ENCODE peak calls at places on chromosomes 2 and 18, in four cellular contexts. A, H, N and U are unnamed samples.

GRCh38 chr18:56423626-56424025 is 214.8 kb downstream of the TXNL1 start:
- DNase-seq in N (no peak), H (no peak), A (no peak), U (no peak)

GRCh38 chr2:127619901-127620705 is 25.9 kb upstream of the GPR17 start:
- DNase-seq in H (peak; percentile 29), A (no peak), N (no peak), U (no peak)

GRCh38 chr2:1518891-1519530 is 105.7 kb downstream of the TPO start:
- DNase-seq in H (no peak), A (no peak), N (no peak), U (no peak)

GRCh38 chr2:150207979-150208378 is 279.5 kb downstream of the RND3 start:
- DNase-seq in A (no peak), H (peak; percentile 7), N (no peak), U (no peak)

GRCh38 chr2:121999273-121999672 is 243.8 kb downstream of the TSN start:
- DNase-seq in N (peak; percentile 11), A (no peak), H (peak; percentile 82), U (no peak)

GRCh38 chr18:5662586-5663090 is 118.8 kb upstream of the EPB41L3 start:
- DNase-seq in H (no peak), N (no peak), A (no peak), U (peak; percentile 33)

GRCh38 chr18:31857516-31858106 is 85.3 kb downstream of the TRAPPC8 start:
- DNase-seq in N (no peak), A (no peak), H (no peak), U (no peak)

GRCh38 chr2:174125151-174125550 is 123.2 kb downstream of the OLA1 start:
- DNase-seq in A (no peak), H (no peak), N (no peak), U (no peak)

GRCh38 chr2:100964222-100964621 is 37.9 kb upstream of the RPL31 start:
- DNase-seq in A (no peak), N (no peak), H (no peak), U (no peak)

GRCh38 chr18:69854455-69854854 is 93.2 kb downstream of the CD226 start:
- DNase-seq in H (no peak), A (no peak), N (no peak), U (no peak)

GRCh38 chr2:80476535-80477117 is 172.1 kb upstream of the LRRTM1 start:
- DNase-seq in A (no peak), N (no peak), H (peak; percentile 8), U (no peak)

GRCh38 chr18:36640005-36640952 is 188.5 kb downstream of the TPGS2 start:
- DNase-seq in A (no peak), N (no peak), H (no peak), U (no peak)

GRCh38 chr2:22360735-22361374 is 1024.1 kb upstream of the KLHL29 start:
- DNase-seq in A (no peak), N (no peak), H (no peak), U (peak; percentile 29)

GRCh38 chr2:219178377-219179175 is 501 bp downstream of the RETREG2 start:
- DNase-seq in H (peak; percentile 81), A (peak; percentile 76), N (peak; percentile 28), U (no peak)

GRCh38 chr2:231919341-231920035 is 6.7 kb downstream of the NPPC start:
- DNase-seq in H (no peak), A (no peak), N (no peak), U (no peak)

GRCh38 chr18:43396266-43396665 is 119.0 kb upstream of the SYT4 start:
- DNase-seq in N (no peak), A (no peak), H (peak; percentile 10), U (no peak)

GRCh38 chr18:58387716-58388115 is 241.2 kb downstream of the ALPK2 start:
- DNase-seq in H (no peak), N (no peak), A (no peak), U (no peak)

GRCh38 chr2:82538590-82538989 is 1920.5 kb downstream of the SUCLG1 start:
- DNase-seq in N (no peak), H (no peak), A (no peak), U (no peak)

GRCh38 chr2:25165992-25166618 is 2.3 kb downstream of the POMC start:
- DNase-seq in H (peak; percentile 73), A (peak; percentile 68), N (no peak), U (no peak)

GRCh38 chr2:120864981-120865380 is 129.3 kb downstream of the GLI2 start:
- DNase-seq in N (no peak), A (no peak), H (no peak), U (no peak)

GRCh38 chr18:63096327-63096874 is 223.2 kb downstream of the BCL2 start:
- DNase-seq in H (no peak), N (no peak), A (no peak), U (no peak)

GRCh38 chr2:215668329-215668728 is 232.5 kb upstream of the FN1 start:
- DNase-seq in H (no peak), A (no peak), N (peak; percentile 38), U (no peak)

GRCh38 chr2:170850251-170850650 is 33.6 kb downstream of the GAD1 start:
- DNase-seq in N (no peak), A (no peak), H (no peak), U (no peak)

DNA sequence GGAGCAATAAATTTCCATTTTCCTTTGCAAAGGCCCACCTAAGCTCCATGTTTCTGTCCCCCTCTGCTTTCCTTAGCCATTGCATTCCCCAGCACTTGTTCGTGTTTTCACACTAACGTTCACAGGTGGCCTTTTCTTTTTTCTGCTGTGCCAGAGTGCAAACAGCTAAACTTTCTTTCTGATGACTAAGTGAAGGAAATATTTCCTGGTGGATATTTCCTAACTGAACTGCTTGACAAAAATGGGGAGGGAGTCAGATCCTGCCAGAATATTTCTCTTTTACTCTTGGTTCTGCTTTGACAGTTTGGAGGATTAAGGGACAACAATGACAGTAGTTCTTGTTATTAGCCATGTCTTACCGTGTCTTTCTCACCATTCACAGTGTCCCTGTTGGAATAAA is 344.0 kb downstream of the ARHGAP15 start:
- DNase-seq in N (peak; percentile 62), H (no peak), A (no peak), U (no peak)
- H3K4me3 ChIP-seq in N (no peak overlapping the region), H (no peak overlapping the region), A (no peak overlapping the region), U (no peak overlapping the region)

GRCh38 chr2:239822146-239822945 is 202.8 kb downstream of the NDUFA10 start:
- DNase-seq in H (no peak), A (no peak), N (no peak), U (no peak)

GRCh38 chr2:239826376-239826775 is 198.8 kb downstream of the NDUFA10 start:
- DNase-seq in A (no peak), H (no peak), N (no peak), U (no peak)

GRCh38 chr2:239825705-239825979 is 199.5 kb downstream of the NDUFA10 start:
- DNase-seq in H (peak; percentile 3), N (no peak), A (no peak), U (no peak)

GRCh38 chr2:239824866-239825704 is 200.1 kb downstream of the NDUFA10 start:
- DNase-seq in A (no peak), N (no peak), H (peak; percentile 2), U (no peak)

DNA sequence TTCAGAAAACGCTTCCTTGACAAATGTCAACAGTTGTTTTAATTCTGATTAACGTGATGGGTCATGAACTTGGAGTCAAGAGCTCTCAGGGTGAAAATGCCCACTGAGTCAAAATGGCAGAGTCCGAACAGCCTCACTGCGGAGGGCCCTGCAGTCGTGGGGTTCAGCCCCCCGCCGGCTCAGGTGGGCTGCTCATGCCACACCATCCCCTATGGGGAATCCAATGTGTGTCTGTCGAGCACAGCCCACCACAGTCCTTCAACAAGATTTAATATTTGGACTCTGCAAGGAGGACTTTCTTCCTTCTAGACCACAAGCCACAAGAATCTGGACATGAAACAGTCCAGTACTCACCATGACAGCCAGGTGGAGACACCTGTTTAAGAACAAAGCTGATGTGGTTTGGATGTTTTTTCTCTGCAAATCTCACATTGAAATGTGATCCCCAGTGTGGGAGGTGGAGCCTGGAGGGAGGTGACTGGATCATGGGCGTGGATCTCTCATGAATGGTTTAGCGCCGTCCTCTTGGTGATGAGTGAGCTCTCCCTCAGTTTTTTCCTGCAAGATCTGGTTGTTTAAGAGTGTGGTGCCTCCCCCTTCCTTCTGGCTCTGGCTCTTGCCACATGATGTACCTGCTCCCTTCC is 201.0 kb downstream of the NDUFA10 start:
- DNase-seq in A (no peak), H (peak; percentile 11), N (no peak), U (no peak)
- TF ChIP-seq CTCF in A (no peak), H (no peak), N (no peak), U (peak; percentile 19)

GRCh38 chr2:45984896-45985488 is 312.2 kb upstream of the EPAS1 start:
- DNase-seq in H (no peak), A (no peak), N (no peak), U (no peak)

GRCh38 chr2:45983213-45983612 is 314.0 kb upstream of the EPAS1 start:
- DNase-seq in N (no peak), A (no peak), H (no peak), U (no peak)

GRCh38 chr2:45986509-45986908 is 310.7 kb upstream of the EPAS1 start:
- DNase-seq in N (no peak), A (no peak), H (no peak), U (no peak)

GRCh38 chr2:45982096-45982495 is 315.1 kb upstream of the EPAS1 start:
- DNase-seq in N (no peak), A (no peak), H (no peak), U (no peak)

DNA sequence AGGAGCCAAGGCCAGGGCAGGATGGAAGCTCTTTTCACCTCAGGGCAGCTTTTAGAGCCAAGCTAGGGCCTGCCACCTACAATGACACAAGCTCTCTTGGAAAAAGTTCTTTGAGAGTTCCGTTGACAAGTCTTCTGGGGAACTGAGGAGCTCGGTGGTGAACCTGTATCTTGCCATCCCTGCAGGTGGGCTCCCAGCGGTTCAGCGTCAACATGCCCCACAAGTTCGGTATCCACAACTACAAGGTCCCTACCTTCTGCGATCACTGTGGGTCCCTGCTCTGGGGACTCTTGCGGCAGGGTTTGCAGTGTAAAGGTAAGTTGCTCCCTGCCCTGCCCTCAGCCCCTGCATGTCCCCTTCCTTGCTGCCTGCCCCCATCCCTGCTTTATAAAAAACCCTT is 312.8 kb upstream of the EPAS1 start:
- DNase-seq in N (no peak), A (no peak), H (no peak), U (no peak)
- H3K4me3 ChIP-seq in N (no peak overlapping the region), A (no peak overlapping the region), H (no peak overlapping the region), U (no peak overlapping the region)

GRCh38 chr18:48009116-48009825 is 78.8 kb upstream of the SMAD2 start:
- DNase-seq in N (no peak), H (no peak), A (no peak), U (no peak)

GRCh38 chr18:48007381-48007780 is 76.9 kb upstream of the SMAD2 start:
- DNase-seq in H (no peak), N (no peak), A (no peak), U (no peak)

GRCh38 chr18:48006415-48007175 is 76.1 kb upstream of the SMAD2 start:
- DNase-seq in N (no peak), H (no peak), A (no peak), U (no peak)

GRCh38 chr18:48010264-48010663 is 79.8 kb upstream of the SMAD2 start:
- DNase-seq in H (no peak), A (no peak), N (no peak), U (no peak)

DNA sequence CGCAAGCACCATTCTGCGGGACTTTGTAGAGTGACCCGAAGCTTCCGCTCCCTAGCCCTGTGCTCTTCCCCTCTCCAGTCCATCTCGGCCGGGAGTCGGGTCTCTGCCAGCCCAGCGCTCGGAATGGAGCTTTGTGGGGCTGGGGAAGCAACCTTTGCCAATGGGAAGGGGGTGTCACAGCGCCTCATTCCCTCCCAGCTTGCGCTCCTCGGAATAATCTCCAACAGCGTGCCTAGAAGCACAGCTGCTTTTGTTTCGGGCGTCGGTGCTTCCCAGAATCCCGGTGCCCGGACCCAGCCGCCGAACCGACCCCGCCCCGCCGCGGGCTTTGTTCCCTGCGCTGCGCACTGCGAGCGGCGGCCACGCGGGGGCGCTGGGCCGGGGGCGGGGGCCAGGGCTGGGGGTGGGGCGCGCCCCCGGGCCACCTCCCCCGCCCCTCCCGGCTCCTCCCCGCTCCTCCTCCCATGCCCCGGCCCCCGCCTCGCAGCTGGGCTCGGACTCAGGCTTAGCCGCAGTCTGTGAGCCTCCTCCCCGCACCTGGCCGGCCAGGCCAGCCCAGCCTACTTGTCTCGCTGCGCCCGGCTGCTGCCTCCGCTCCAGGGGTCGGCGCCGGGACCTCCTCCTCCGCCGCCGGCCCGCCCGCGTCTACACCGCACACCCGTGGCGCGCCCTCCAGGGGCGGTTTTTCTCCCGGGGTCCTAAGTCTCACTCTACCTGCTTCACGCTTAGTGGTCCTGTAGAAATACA is 77.7 kb upstream of the SMAD2 start:
- DNase-seq in N (no peak), A (peak; percentile 88), H (peak; percentile 99), U (no peak)
- TF ChIP-seq CTCF in N (peak; percentile 21), A (peak; percentile 63), H (peak; percentile 45), U (peak; percentile 44)